ENCODE peak calls at places on chromosome 11, in four cellular contexts. Y is mesendoderm, V is H9, B is IMR-90. M is an unnamed sample.

GRCh38 chr11:72237112-72237931 is 6.7 kb downstream of the PHOX2A start:
- DNase-seq in Y (no peak), V (peak; percentile 36), B (no peak), M (no peak)

GRCh38 chr11:65400295-65401072 is 14.0 kb downstream of the FRMD8 start:
- DNase-seq in Y (no peak), V (no peak), B (no peak), M (no peak)

GRCh38 chr11:1770061-1770460 is 6.3 kb upstream of the CTSD start:
- DNase-seq in Y (no peak), V (no peak), B (no peak), M (no peak)

GRCh38 chr11:74282863-74283484 is 28.5 kb downstream of the P4HA3 start:
- DNase-seq in Y (peak; percentile 10), V (no peak), B (peak; percentile 28), M (no peak)

GRCh38 chr11:68503281-68503687 is 42.7 kb downstream of the PPP6R3 start:
- DNase-seq in Y (peak; percentile 44), V (no peak), B (peak; percentile 36), M (no peak)

GRCh38 chr11:60454212-60454611 is 1.4 kb upstream of the MS4A1 start:
- DNase-seq in Y (no peak), V (no peak), B (no peak), M (no peak)

GRCh38 chr11:101880208-101880607 is 34.6 kb upstream of the CEP126 start:
- DNase-seq in Y (peak; percentile 66), V (no peak), B (peak; percentile 79), M (no peak)

GRCh38 chr11:612201-612960 is 3.4 kb downstream of the IRF7 start:
- DNase-seq in Y (peak; percentile 45), V (peak; percentile 68), B (peak; percentile 22), M (no peak)

GRCh38 chr11:65710424-65710823 is 1.6 kb upstream of the KAT5 start:
- DNase-seq in Y (no peak), V (no peak), B (no peak), M (no peak)

GRCh38 chr11:101456812-101457211 is 127.0 kb downstream of the TRPC6 start:
- DNase-seq in Y (no peak), V (no peak), B (peak; percentile 52), M (no peak)

GRCh38 chr11:128715691-128716153 is 21.9 kb downstream of the FLI1 start:
- DNase-seq in Y (peak; percentile 81), V (no peak), B (peak; percentile 40), M (no peak)

GRCh38 chr11:69497221-69497787 is 15.8 kb downstream of the LINC01488 start:
- DNase-seq in Y (peak; percentile 76), V (no peak), B (peak; percentile 95), M (no peak)

GRCh38 chr11:61138940-61139339 is 22.3 kb downstream of the VPS37C start:
- DNase-seq in Y (no peak), V (no peak), B (peak; percentile 76), M (no peak)

GRCh38 chr11:20353829-20354434 is 9.6 kb upstream of the HTATIP2 start:
- DNase-seq in Y (peak; percentile 37), V (no peak), B (peak; percentile 48), M (peak; percentile 53)

GRCh38 chr11:74791333-74792100 is 42.9 kb downstream of the RNF169 start:
- DNase-seq in Y (no peak), V (no peak), B (no peak), M (no peak)

GRCh38 chr11:3205261-3206127 is 13.1 kb downstream of the MRGPRG start:
- DNase-seq in Y (no peak), V (no peak), B (no peak), M (no peak)

GRCh38 chr11:101446238-101446637 is 137.6 kb downstream of the TRPC6 start:
- DNase-seq in Y (no peak), V (no peak), B (peak; percentile 56), M (no peak)

GRCh38 chr11:66951135-66951534 is 7.0 kb downstream of the PC start:
- DNase-seq in Y (peak; percentile 62), V (peak; percentile 67), B (no peak), M (peak; percentile 52)

GRCh38 chr11:33701831-33702230 is 1.2 kb upstream of the C11orf91 start:
- DNase-seq in Y (no peak), V (no peak), B (peak; percentile 92), M (no peak)

GRCh38 chr11:746289-747175 is 732 bp upstream of the TALDO1 start:
- DNase-seq in Y (peak; percentile 65), V (peak; percentile 65), B (peak; percentile 24), M (no peak)

GRCh38 chr11:2581931-2582435 is 117.8 kb downstream of the KCNQ1OT1 start:
- DNase-seq in Y (no peak), V (peak; percentile 12), B (no peak), M (no peak)

GRCh38 chr11:60906132-60906972 is at the start of gene PRPF19:
- DNase-seq in Y (peak; percentile 98), V (peak; percentile 98), B (peak; percentile 92), M (peak; percentile 99)

DNA sequence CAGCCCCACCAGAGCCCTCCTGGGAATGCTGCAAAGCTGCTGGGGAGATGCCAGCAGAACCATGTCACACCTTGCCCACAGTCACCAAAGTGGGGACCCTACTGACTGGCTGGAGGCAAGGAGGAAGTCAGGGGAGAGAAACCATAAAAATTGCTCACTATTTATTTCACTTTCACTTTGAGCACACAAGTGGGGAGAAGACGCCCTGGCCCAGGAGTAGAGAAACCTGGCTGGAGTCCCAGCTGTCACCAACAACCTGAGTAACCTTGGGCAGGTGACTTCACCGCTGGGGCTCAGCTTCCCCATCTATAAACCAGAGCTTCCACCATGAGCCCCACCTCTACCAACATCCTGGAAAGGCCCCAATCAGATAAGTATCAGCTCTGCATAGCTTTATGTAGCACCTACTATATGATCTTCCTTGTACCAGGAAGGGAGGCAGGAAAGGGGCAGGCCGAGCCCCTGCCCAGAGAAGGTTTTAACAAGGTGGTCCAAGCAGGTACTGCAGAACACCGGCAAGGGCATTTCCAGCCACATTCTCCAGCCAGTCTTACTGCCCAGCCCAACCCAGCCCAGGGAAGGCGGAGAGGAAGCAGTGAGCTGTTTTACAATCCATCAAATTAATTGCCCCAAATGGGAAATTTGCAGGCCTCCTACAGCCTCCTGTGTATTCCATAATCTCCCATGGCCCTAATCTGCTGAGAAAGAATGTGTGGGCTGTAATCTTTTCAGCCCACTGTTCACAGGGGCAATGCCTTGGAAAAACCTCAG is 27.6 kb downstream of the PLEKHA7 start:
- DNase-seq in Y (peak; percentile 79), V (peak; percentile 48), B (no peak), M (no peak)
- H4K5ac ChIP-seq in Y (no peak overlapping the region), V (no peak overlapping the region), B (no peak overlapping the region), M (no peak overlapping the region)

DNA sequence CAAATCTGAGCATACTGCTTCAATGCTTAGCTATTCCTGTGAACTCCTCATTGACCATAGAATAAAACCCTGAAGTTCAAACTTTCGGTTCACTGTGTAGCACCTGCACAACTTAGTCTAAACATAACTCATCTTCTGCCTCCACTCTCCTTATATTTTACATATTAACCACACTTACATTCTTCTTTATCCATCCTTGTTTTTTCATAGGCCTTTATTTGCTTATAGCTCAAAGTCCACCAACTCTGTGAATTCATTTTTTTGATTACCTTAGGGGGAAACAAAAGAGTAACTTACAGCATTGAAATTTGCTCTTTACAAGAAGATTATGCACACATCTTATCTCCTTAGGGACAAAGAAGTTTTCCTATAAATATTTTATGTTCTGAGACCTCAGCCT is 521.6 kb upstream of the FAT3 start:
- DNase-seq in Y (no peak), V (no peak), B (no peak), M (no peak)
- H4K5ac ChIP-seq in Y (no peak overlapping the region), V (no peak overlapping the region), B (no peak overlapping the region), M (no peak overlapping the region)

DNA sequence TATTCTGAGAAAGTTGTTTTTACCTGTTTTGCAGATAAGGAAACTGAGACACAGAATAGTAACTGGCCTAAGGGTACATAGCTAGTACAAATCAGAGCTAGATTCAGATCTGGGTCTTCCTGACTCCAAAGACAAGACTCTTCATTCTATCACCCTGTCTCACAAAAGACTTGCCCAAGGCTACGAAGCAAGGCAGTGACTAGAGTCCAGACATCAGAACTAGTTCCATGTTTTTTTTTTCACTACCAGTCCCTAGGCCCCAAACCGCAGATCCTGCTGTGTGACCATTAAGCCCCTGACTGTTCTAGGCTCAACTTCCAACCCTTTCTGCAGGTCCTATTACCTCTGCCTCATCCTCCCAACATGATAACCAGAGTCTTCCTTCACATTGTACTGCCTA is 1.5 kb downstream of the BACE1-AS start:
- DNase-seq in Y (no peak), V (no peak), B (no peak), M (no peak)
- H4K5ac ChIP-seq in Y (no peak overlapping the region), V (no peak overlapping the region), B (no peak overlapping the region), M (no peak overlapping the region)

GRCh38 chr11:87179621-87180020 is 141.9 kb downstream of the TMEM135 start:
- DNase-seq in Y (no peak), V (no peak), B (no peak), M (no peak)

GRCh38 chr11:87180743-87181142 is 143.0 kb downstream of the TMEM135 start:
- DNase-seq in Y (no peak), V (no peak), B (peak; percentile 65), M (no peak)

GRCh38 chr11:87185228-87185627 is 147.5 kb downstream of the TMEM135 start:
- DNase-seq in Y (no peak), V (no peak), B (no peak), M (no peak)

GRCh38 chr11:87176044-87176443 is 138.3 kb downstream of the TMEM135 start:
- DNase-seq in Y (peak; percentile 68), V (no peak), B (peak; percentile 22), M (no peak)

GRCh38 chr11:87181143-87181542 is 143.4 kb downstream of the TMEM135 start:
- DNase-seq in Y (no peak), V (no peak), B (no peak), M (no peak)
- H4K5ac ChIP-seq in Y (no peak overlapping the region), V (no peak overlapping the region), B (no peak overlapping the region), M (no peak overlapping the region)

GRCh38 chr11:105852427-105852826 is 169.6 kb downstream of the MSANTD4 start:
- DNase-seq in Y (no peak), V (no peak), B (no peak), M (no peak)
- H4K5ac ChIP-seq in Y (no peak overlapping the region), V (no peak overlapping the region), B (no peak overlapping the region), M (no peak overlapping the region)

GRCh38 chr11:87405356-87405755 is 367.6 kb downstream of the TMEM135 start:
- DNase-seq in Y (no peak), V (no peak), B (no peak), M (no peak)
- H4K5ac ChIP-seq in Y (no peak overlapping the region), V (no peak overlapping the region), B (no peak overlapping the region), M (no peak overlapping the region)

GRCh38 chr11:16897460-16898061 is 116.7 kb downstream of the PLEKHA7 start:
- DNase-seq in Y (peak; percentile 84), V (peak; percentile 72), B (no peak), M (peak; percentile 67)

GRCh38 chr11:16896716-16897115 is 117.5 kb downstream of the PLEKHA7 start:
- DNase-seq in Y (no peak), V (no peak), B (no peak), M (no peak)

GRCh38 chr11:16902182-16902581 is 112.0 kb downstream of the PLEKHA7 start:
- DNase-seq in Y (no peak), V (no peak), B (peak; percentile 21), M (no peak)

GRCh38 chr11:16898274-16898985 is 115.8 kb downstream of the PLEKHA7 start:
- DNase-seq in Y (no peak), V (no peak), B (no peak), M (no peak)

DNA sequence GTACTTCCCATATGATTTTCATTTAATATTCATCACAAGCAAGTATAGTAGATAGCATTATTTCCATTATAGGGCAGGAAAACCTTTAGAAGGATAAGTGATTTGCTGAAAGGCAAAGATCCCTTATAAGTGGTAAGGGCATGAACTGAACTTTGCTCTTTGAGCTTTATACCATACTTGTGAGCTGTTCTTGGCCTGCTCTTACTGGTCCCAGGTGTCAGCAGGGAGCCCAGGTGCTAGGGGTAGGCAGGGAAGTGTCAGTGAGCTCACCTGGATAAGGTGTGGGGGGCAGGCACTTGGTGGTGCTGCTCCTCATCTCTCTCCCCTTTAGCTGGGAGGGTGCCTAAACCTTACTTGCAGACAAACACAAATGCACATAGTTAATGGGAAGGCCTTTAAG is 114.5 kb downstream of the PLEKHA7 start:
- DNase-seq in Y (no peak), V (no peak), B (no peak), M (no peak)
- H4K5ac ChIP-seq in Y (no peak overlapping the region), V (no peak overlapping the region), B (no peak overlapping the region), M (no peak overlapping the region)